ENCODE peak calls at places on chromosome 9, in five cellular contexts. B, T, W, C and F are unnamed samples.

GRCh38 chr9:134056483-134057310 is 11.1 kb downstream of the BRD3 start:
- DNase-seq in B (no peak), T (no peak), W (no peak), C (no peak), F (no peak)

GRCh38 chr9:72526901-72527800 is 5.7 kb downstream of the TMC1 start:
- DNase-seq in B (peak; percentile 81), T (no peak), W (peak; percentile 62), C (no peak), F (peak; percentile 75)

GRCh38 chr9:135905380-135906282 is 1.7 kb downstream of the CAMSAP1 start:
- DNase-seq in B (peak; percentile 40), T (no peak), W (no peak), C (peak; percentile 66), F (no peak)

GRCh38 chr9:111896942-111897830 is 572 bp downstream of the UGCG start:
- DNase-seq in B (peak; percentile 54), T (no peak), W (no peak), C (peak; percentile 60), F (no peak)

GRCh38 chr9:15867334-15867733 is 314.5 kb downstream of the CCDC171 start:
- DNase-seq in B (no peak), T (no peak), W (no peak), C (no peak), F (no peak)

GRCh38 chr9:20640331-20641187 is 18.3 kb upstream of the MLLT3 start:
- DNase-seq in B (peak; percentile 79), T (peak; percentile 82), W (no peak), C (peak; percentile 71), F (no peak)

GRCh38 chr9:88872171-88872946 is 118.9 kb upstream of the S1PR3 start:
- DNase-seq in B (no peak), T (no peak), W (no peak), C (no peak), F (no peak)

GRCh38 chr9:25677301-25678146 is 720 bp downstream of the TUSC1 start:
- DNase-seq in B (peak; percentile 88), T (peak; percentile 7), W (peak; percentile 30), C (no peak), F (peak; percentile 33)

GRCh38 chr9:136760424-136760823 is 2.4 kb upstream of the LCN8 start:
- DNase-seq in B (no peak), T (no peak), W (no peak), C (no peak), F (no peak)

GRCh38 chr9:136750526-136750925 is 2.2 kb upstream of the LCN6 start:
- DNase-seq in B (no peak), T (no peak), W (no peak), C (no peak), F (no peak)

GRCh38 chr9:76905984-76906861 is at the start of gene PRUNE2:
- DNase-seq in B (peak; percentile 52), T (peak; percentile 3), W (peak; percentile 77), C (no peak), F (peak; percentile 25)

GRCh38 chr9:133935328-133936040 is 56.6 kb downstream of the VAV2 start:
- DNase-seq in B (peak; percentile 64), T (no peak), W (no peak), C (no peak), F (no peak)

GRCh38 chr9:1429328-1429727 is 379.2 kb downstream of the DMRT2 start:
- DNase-seq in B (no peak), T (peak; percentile 19), W (peak; percentile 18), C (peak; percentile 55), F (no peak)

GRCh38 chr9:91200692-91201336 is 160.9 kb downstream of the AUH start:
- DNase-seq in B (no peak), T (no peak), W (no peak), C (no peak), F (no peak)